ENCODE peak calls at places on chromosomes 6 and 20, in seven cellular contexts. O, I, A, S, W, Q and T are unnamed samples. For H3K4me1, the result is how much of the 10 kb centered on the place peaks cover.

GRCh38 chr6:158707826-158708225 is 58.0 kb downstream of the SYTL3 start:
- DNase-seq in O (no peak), I (no peak), A (no peak), S (peak), W (peak), Q (no peak), T (peak)

GRCh38 chr6:130362128-130362527 is 3.7 kb upstream of the TMEM200A start:
- DNase-seq in O (peak), I (no peak), A (no peak), S (no peak), W (no peak), Q (no peak), T (no peak)

GRCh38 chr20:5033566-5033965 is 32.3 kb upstream of the SLC23A2 start:
- DNase-seq in O (peak), I (no peak), A (no peak), S (peak), W (no peak), Q (no peak), T (no peak)

GRCh38 chr6:97305676-97306075 is 22.7 kb upstream of the MMS22L start:
- DNase-seq in O (no peak), I (no peak), A (no peak), S (no peak), W (no peak), Q (no peak), T (no peak)

GRCh38 chr6:166567107-166567506 is 19.4 kb downstream of the RAMACL start:
- DNase-seq in O (no peak), I (no peak), A (no peak), S (peak), W (no peak), Q (peak), T (no peak)

GRCh38 chr6:79119217-79119616 is 41.2 kb upstream of the PHIP start:
- DNase-seq in O (no peak), I (no peak), A (no peak), S (no peak), W (no peak), Q (no peak), T (no peak)

GRCh38 chr20:41027366-41027765 is 1.3 kb upstream of the TOP1 start:
- DNase-seq in O (no peak), I (no peak), A (no peak), S (no peak), W (no peak), Q (no peak), T (no peak)

GRCh38 chr6:153024401-153025017 is 22.0 kb upstream of the MTRF1L start:
- DNase-seq in O (peak), I (peak), A (peak), S (peak), W (peak), Q (peak), T (peak)

GRCh38 chr6:152189736-152190135 is 382.3 kb downstream of the ESR1 start:
- DNase-seq in O (no peak), I (no peak), A (no peak), S (peak), W (no peak), Q (no peak), T (no peak)

DNA sequence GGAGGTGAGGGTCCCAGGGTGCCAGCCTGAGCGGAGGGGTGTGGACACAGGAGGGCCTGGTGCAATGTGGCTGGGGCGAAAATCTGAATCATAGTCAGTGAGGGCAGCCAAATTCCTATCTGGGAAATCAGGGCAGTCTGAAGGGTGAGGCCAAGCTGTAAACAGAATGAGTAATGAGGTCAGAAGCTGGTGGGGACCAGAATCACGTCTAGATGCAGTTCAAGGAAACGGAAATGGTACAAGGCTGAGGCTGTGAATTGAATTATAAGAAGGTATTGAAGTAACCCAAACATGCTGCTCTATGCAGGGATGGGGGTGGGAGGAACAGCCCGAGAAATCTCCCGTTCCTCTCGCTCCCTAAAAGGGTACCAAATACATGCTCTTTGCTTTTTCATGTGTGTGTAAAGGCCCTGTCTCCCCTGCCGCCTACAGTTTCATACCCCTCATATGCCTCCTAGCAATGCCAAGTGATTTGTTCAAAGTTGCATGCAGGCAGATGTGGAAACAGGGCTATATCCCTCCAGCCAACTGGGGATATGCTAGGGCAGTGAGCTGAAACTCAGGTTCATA is 35.2 kb upstream of the PIM1 start:
- DNase-seq in O (no peak), I (no peak), A (peak), S (peak), W (no peak), Q (peak), T (no peak)
- H3K4me1 ChIP-seq in O (half or more), I (under half), A (half or more), S (under half), W (under half), Q (under half), T (under half)

DNA sequence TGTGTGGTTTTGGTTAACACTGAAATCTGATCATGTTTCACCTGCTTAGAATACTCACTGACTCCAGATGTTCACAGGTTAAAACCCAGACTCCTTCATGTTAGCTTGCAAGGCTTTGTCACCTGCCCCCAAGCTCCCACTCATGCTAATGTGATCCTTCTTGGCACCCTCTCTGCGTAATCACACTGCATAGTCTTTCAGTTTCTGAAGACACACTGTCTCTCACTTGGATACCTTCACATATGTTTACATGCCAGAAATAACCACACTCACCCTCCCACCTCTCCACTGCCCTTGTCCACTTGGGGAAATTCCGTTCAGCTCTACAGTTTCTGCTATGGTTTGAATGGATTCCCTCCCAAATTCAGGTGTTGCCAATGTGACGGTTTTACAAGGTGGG is 234.7 kb upstream of the SASH1 start:
- DNase-seq in O (no peak), I (no peak), A (no peak), S (no peak), W (no peak), Q (no peak), T (no peak)
- H3K27ac ChIP-seq in O (no peak), I (no peak), A (no peak), S (no peak), W (no peak), Q (no peak), T (no peak)

GRCh38 chr6:20070047-20070446 is 142.2 kb downstream of the MBOAT1 start:
- DNase-seq in O (no peak), I (no peak), A (no peak), S (no peak), W (no peak), Q (no peak), T (no peak)

GRCh38 chr6:20071998-20072397 is 140.3 kb downstream of the MBOAT1 start:
- DNase-seq in O (no peak), I (no peak), A (no peak), S (no peak), W (no peak), Q (no peak), T (no peak)

DNA sequence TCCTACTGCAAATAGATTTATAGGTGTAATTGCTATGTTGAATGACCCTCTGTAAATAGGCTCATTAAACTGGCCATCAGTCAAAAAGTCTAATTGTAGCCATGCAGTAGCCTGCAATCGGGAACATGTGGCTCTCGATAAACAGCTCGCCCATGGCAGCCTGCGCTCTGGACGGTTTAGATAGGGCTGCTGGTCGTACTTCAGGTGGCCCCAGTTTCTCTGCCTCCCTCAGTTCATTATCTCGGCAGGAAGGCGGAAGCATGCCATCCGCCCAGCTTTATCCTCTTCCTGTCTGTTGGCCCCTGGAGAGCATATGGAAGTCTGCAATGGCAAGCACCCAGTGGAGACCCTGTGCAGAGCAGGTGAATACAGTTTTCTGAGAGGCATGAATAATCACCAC is 143.1 kb downstream of the MBOAT1 start:
- DNase-seq in O (no peak), I (no peak), A (no peak), S (no peak), W (no peak), Q (no peak), T (no peak)
- H3K4me1 ChIP-seq in O (under half), I (under half), A (under half), S (under half), W (under half), Q (under half), T (under half)

GRCh38 chr6:149820506-149820905 is 43.7 kb downstream of the LRP11 start:
- DNase-seq in O (no peak), I (no peak), A (no peak), S (no peak), W (peak), Q (no peak), T (no peak)

GRCh38 chr6:149815788-149816187 is 48.4 kb downstream of the LRP11 start:
- DNase-seq in O (no peak), I (no peak), A (no peak), S (no peak), W (no peak), Q (no peak), T (no peak)

GRCh38 chr6:149823013-149823412 is 41.1 kb downstream of the LRP11 start:
- DNase-seq in O (no peak), I (no peak), A (no peak), S (no peak), W (peak), Q (no peak), T (no peak)

GRCh38 chr6:149821492-149821891 is 42.7 kb downstream of the LRP11 start:
- DNase-seq in O (no peak), I (no peak), A (no peak), S (no peak), W (no peak), Q (no peak), T (no peak)
- H3K27ac ChIP-seq in O (no peak), I (no peak), A (no peak), S (no peak), W (no peak), Q (no peak), T (no peak)

DNA sequence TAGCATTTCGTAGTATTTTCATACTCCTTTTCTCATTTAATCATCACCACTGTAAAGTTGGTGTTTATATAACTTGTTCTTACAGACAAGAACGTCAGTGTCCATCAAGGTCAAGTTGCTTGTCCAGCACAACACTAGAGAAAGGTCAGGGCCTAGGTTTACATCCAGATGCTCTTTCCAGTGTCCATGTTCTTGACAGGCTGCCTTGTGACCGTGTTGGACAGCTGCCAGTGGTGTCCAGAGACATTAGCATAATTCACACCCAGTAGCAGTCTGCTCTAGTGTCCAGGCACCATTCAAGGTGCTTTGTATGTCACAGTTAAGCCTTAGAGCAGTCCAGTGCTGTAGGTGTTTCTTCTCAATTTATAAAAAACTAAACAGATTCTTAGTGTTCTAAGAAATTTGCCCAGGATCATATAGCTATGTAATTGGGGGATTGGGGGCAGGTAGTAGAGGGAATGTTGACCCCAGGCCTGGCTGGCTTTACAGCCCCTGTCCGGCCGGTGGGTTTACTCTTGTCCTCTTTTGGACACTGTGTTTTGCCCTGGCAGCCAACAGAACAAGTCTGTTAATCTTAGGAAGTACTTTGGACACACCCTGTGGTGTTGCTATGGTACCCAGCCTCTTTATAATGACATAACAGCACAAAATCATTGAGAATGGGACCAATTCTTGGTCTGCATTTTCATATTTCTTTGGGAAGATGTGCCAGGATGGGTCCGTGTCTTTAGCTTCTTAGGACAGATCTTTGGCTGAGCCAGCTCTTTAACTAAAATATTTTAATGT is 8.0 kb downstream of the STK35 start:
- DNase-seq in O (no peak), I (peak), A (no peak), S (peak), W (no peak), Q (no peak), T (peak)
- H3K4me1 ChIP-seq in O (half or more), I (half or more), A (under half), S (under half), W (under half), Q (under half), T (under half)

DNA sequence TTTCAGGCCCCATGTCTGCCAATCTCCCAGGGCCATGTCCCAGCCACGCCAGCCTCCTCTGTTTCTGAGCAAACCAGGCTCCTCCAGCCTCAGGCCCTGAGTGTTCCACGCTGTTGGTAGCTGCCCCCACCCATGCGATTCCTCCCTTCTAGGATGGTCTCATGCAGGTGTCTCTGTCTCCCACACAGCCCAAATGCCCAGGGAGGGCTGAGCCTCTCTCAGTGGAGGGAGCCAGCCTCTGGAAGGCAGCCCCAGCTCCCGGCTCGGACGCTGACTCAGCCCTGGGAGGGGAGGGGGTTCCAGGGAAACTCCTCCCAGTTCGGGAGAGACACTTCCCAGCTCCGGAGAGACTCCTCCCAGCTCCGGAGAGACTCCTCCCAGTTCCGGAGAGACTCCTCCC is 122.9 kb upstream of the AFDN start:
- DNase-seq in O (no peak), I (no peak), A (no peak), S (no peak), W (no peak), Q (no peak), T (no peak)
- H3K27ac ChIP-seq in O (no peak), I (no peak), A (no peak), S (no peak), W (no peak), Q (no peak), T (no peak)

DNA sequence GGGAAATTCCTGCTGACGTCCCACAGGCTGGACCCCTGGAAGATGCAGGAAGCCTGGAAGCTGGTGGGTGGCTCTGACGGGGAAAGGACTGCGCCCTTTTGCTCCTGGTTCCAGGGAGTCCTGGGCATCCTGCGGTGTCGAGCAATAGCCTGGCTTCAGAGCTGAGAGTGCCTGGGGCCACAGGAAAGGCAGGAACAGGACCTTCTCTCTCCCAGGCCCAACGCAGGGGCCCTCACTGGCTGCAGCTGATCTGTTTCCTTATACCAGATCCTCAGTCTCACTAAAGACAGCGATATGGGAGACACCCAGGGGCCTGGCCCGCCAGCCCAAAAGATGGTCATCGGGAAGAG is 1.4 kb downstream of the B3GALT4 start:
- DNase-seq in O (no peak), I (no peak), A (no peak), S (no peak), W (no peak), Q (no peak), T (no peak)
- H3K4me1 ChIP-seq in O (under half), I (half or more), A (half or more), S (under half), W (half or more), Q (under half), T (under half)